ENCODE peak calls at places on chromosomes 12 and 14, in eight cellular contexts. R is astrocyte, P is GM12878, Q is PC-3, M is endothelial cell of umbilical vein, G is mammary epithelial cell, S is PC-9, K is DND-41. O is an unnamed sample. For H3K4me1, the result is how much of the 10 kb centered on the place peaks cover.

GRCh38 chr14:66476964-66477363 is 9.2 kb upstream of the CCDC196 start:
- DNase-seq in S (no peak), G (peak), R (peak), K (no peak), Q (peak), P (no peak), M (peak), O (peak)

GRCh38 chr12:47222960-47223847 is 143.4 kb upstream of the AMIGO2 start:
- DNase-seq in K (no peak), S (no peak), P (no peak), M (no peak), G (no peak), R (no peak), Q (no peak), O (no peak)

GRCh38 chr12:28874758-28875157 is 274.3 kb upstream of the FAR2 start:
- DNase-seq in G (no peak), S (no peak), R (no peak), Q (no peak), P (no peak), M (no peak), K (no peak), O (no peak)

GRCh38 chr12:75892779-75893408 is 138.7 kb downstream of the PHLDA1 start:
- DNase-seq in S (peak), M (no peak), K (no peak), G (no peak), R (peak), P (no peak), Q (peak), O (peak)

GRCh38 chr12:46187023-46187422 is 81.8 kb downstream of the SLC38A1 start:
- DNase-seq in M (no peak), G (peak), R (peak), S (no peak), K (no peak), P (no peak), Q (peak), O (peak)

GRCh38 chr12:99057670-99058069 is 412.6 kb downstream of the APAF1 start:
- DNase-seq in G (no peak), S (no peak), R (no peak), Q (no peak), P (no peak), K (no peak), M (no peak), O (no peak)

GRCh38 chr14:24430143-24430681 is 458 bp downstream of the KHNYN start:
- DNase-seq in P (no peak), M (peak), Q (peak), S (peak), G (peak), K (peak), R (peak), O (peak)

GRCh38 chr14:76311410-76311758 is 64.6 kb upstream of the ESRRB start:
- DNase-seq in K (no peak), P (no peak), R (no peak), Q (no peak), G (no peak), S (no peak), M (no peak), O (no peak)

GRCh38 chr14:104999361-104999760 is 13.8 kb downstream of the CLBA1 start:
- DNase-seq in Q (no peak), R (no peak), G (no peak), S (no peak), M (no peak), P (no peak), K (no peak), O (no peak)

GRCh38 chr12:54993181-54993835 is 8.7 kb upstream of the TESPA1 start:
- DNase-seq in G (peak), K (peak), S (peak), M (peak), R (peak), Q (peak), P (no peak), O (peak)

GRCh38 chr12:8033153-8034044 is 883 bp downstream of the FOXJ2 start:
- DNase-seq in K (peak), S (peak), G (peak), R (peak), M (peak), Q (peak), P (no peak), O (peak)

GRCh38 chr12:110750784-110751461 is 8.2 kb upstream of the PPP1CC start:
- DNase-seq in Q (no peak), G (peak), M (no peak), S (no peak), K (no peak), R (peak), P (no peak), O (peak)

GRCh38 chr14:104082807-104083206 is 2.7 kb upstream of the ASPG start:
- DNase-seq in P (no peak), G (no peak), R (no peak), S (no peak), K (no peak), Q (no peak), M (no peak), O (no peak)

DNA sequence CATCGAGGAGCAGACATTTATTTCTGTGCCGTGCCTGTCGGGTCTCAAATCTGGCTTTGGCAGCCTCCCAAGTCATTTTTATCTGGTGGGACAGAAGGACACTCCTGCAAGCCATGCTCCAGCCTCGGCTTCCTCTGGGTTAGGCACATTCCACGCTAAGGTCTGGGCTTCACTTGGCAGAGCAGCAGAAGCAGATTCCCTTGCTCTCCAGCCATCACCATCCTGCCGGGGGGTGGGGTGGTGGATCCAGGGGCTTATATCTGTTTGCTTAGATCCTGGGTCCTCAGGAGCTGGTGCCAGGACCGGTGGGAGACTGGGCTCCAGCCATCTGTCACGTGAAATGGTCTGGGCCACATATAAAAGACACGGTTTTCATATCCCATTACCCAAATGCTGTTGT is 69.8 kb upstream of the PRMT8 start:
- DNase-seq in K (no peak), R (no peak), P (no peak), M (no peak), Q (no peak), S (no peak), G (no peak), O (no peak)
- H3K4me1 ChIP-seq in K (under half), R (under half), P (under half), M (under half), Q (under half), S (under half), G (under half), O (under half)

DNA sequence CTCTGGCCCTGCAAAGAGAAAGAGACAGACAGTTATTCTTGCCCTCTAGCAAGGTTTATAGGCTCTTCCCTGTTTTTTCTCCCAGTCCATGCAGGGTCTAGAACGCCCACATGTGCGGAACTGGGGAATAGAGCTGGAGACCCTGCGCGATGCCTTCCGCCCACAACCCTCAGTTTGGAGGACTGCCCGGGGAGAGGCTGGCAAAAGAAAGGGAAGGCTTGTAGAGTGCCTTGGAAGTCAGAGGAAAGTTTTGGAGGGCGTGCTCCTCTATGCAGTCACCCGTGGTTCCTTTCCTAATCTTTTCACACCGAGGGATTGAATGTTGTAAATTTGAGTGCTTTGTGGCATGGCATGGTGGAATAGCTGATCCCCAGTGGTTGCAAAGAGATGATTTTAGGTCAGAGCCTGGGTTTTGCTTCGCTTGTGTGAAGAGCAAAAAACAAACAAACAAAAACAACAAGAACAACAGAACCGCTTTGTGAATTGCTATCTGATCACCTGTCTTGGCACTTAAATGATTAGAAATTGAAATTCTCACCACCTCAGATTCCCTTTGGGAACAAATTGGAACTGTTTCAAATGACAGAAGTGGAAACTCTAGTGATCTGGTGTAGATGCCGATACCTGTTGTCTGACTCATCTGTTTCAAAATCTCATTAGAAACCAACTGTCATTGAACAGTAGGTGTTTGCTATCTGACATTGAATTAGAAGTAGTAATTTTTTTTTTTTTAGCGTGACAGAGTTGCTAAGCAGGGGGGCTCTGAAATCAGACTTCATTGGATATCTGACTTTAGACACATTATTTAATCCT is 984 bp downstream of the GAS2L3 start:
- DNase-seq in G (peak), Q (peak), R (peak), S (no peak), M (no peak), K (no peak), P (no peak), O (peak)
- TF ChIP-seq EZH2 in G (no peak), Q (no peak), R (no peak), S (no peak), M (no peak), K (no peak), P (no peak), O (no peak)

DNA sequence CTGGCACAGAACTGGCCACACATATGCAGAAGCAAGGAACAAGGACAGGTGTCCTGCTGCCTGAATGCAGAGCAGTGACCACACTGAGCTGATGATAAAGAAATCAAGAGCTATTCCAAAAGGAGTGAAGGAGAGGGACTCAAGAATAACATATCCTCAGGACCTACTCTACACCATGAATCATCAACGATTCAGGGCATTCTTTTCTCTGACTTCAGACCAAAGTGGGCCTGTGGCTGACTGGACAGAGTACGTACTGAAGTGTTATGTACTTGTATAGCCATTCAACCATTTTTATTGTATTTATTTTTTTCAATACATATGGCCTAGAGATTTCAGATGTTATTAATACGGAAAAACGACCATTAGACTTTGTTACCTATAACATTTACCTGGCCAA is 177.5 kb upstream of the TMTC1 start:
- DNase-seq in R (peak), K (no peak), Q (no peak), M (no peak), G (peak), S (no peak), P (no peak), O (no peak)
- H3K4me3 ChIP-seq in R (no peak), K (no peak), Q (no peak), M (no peak), G (no peak), S (no peak), P (no peak), O (no peak)

GRCh38 chr14:92657457-92658142 is 90.8 kb downstream of the LGMN start:
- DNase-seq in M (no peak), Q (no peak), R (no peak), K (no peak), P (no peak), G (no peak), S (no peak), O (no peak)

GRCh38 chr14:92655802-92656201 is 92.6 kb downstream of the LGMN start:
- DNase-seq in P (no peak), G (no peak), M (no peak), Q (no peak), S (no peak), R (no peak), K (no peak), O (no peak)

GRCh38 chr14:92658160-92658559 is 90.3 kb downstream of the LGMN start:
- DNase-seq in Q (no peak), S (no peak), G (no peak), K (no peak), P (no peak), M (no peak), R (no peak), O (no peak)

GRCh38 chr14:92655372-92655771 is 93.1 kb downstream of the LGMN start:
- DNase-seq in M (no peak), R (no peak), Q (no peak), S (no peak), P (no peak), G (no peak), K (no peak), O (no peak)

GRCh38 chr14:92656306-92656705 is 92.1 kb downstream of the LGMN start:
- DNase-seq in G (no peak), M (no peak), K (no peak), R (no peak), Q (peak), S (no peak), P (no peak), O (no peak)
- H3K4me1 ChIP-seq in G (under half), M (under half), K (under half), R (under half), Q (under half), S (under half), P (under half), O (under half)

DNA sequence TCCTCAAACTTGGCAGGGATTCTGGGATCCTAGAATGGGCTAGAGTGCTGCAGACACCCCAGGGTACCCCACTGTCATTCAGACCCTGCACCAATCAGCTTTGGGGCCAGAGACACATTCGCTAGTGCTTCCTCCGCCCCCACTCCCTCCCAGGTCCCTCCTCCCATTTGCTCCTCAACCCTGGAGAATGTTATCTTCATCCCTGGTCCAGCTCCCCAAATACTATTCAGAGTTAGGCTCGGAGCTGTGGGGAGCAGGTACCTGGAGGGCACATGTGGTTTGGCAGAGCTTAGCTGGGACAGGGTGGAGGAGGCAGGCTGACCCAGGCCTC is 19.4 kb downstream of the VSX2 start:
- DNase-seq in S (no peak), G (no peak), K (no peak), P (no peak), M (no peak), R (no peak), Q (no peak), O (no peak)
- TF ChIP-seq EZH2 in S (no peak), G (no peak), K (no peak), P (no peak), M (no peak), R (peak), Q (no peak), O (peak)

DNA sequence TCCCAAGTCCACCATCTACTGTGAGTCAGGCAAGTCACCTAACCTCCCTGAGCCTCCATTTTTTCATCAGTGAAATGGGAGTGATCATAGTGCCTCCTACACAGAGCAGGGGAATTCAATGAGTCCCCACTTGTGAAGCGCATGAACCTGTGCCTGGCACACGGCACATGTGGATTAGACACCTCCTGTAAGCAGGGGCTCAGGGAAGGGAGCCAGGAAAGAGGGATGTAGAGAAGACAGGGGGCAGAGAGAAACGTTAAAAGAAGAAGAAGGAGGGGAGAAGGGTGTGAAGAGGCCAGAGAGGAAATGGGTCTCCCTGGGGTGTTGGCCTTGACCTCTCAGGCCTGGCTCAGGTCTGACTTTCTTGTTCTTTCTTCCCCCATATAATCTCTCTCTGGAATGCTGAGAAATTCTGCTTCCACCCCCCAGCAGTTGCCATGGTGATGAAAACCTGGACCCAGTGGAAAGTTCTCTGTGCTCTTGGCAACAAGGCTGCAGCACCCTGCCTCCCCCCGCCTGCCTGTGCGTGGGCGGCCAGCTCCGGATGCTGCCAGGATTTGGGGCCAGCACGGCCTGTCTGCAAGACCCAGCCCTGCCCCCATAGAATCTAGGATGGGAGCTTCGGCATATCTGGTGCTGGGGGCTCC is 94.5 kb downstream of the CALM1 start:
- DNase-seq in Q (no peak), G (no peak), M (peak), S (no peak), R (peak), P (no peak), K (no peak), O (peak)
- H3K4me3 ChIP-seq in Q (no peak), G (no peak), M (no peak), S (no peak), R (no peak), P (no peak), K (no peak), O (no peak)

O was measured in fibroblast of lung.